ENCODE peak calls at places on chromosomes 2 and 18, in four cellular contexts. S is transverse colon, M is suprapubic skin, O is Peyer's patch. P is an unnamed sample.

GRCh38 chr18:62942578-62942977 is 227.2 kb downstream of the PHLPP1 start:
- DNase-seq in S (no peak), M (no peak), O (no peak), P (no peak)

GRCh38 chr18:3040881-3041280 is 27.9 kb upstream of the LPIN2 start:
- DNase-seq in S (no peak), M (no peak), O (no peak), P (no peak)

GRCh38 chr2:145777297-145777696 is 1257.4 kb upstream of the ZEB2 start:
- DNase-seq in S (no peak), M (no peak), O (no peak), P (no peak)

GRCh38 chr2:31534636-31535035 is 46.1 kb downstream of the SRD5A2 start:
- DNase-seq in S (no peak), M (no peak), O (no peak), P (no peak)

GRCh38 chr2:237596518-237596855 is 6.0 kb upstream of the RAB17 start:
- DNase-seq in S (no peak), M (no peak), O (peak; percentile 47), P (no peak)

GRCh38 chr2:53087282-53087882 is 680.2 kb upstream of the CHAC2 start:
- DNase-seq in S (no peak), M (no peak), O (no peak), P (no peak)

GRCh38 chr2:235616846-235617245 is 123.0 kb downstream of the AGAP1 start:
- DNase-seq in S (no peak), M (no peak), O (no peak), P (no peak)

GRCh38 chr2:112547333-112547732 is 5.1 kb downstream of the POLR1B start:
- DNase-seq in S (no peak), M (no peak), O (no peak), P (no peak)

GRCh38 chr2:124810132-124810531 is 785.0 kb downstream of the CNTNAP5 start:
- DNase-seq in S (peak; percentile 52), M (no peak), O (no peak), P (no peak)

GRCh38 chr2:4604767-4605166 is 901.4 kb downstream of the DCDC2C start:
- DNase-seq in S (no peak), M (no peak), O (no peak), P (no peak)

GRCh38 chr18:159037-159652 is 788 bp downstream of the USP14 start:
- DNase-seq in S (no peak), M (no peak), O (no peak), P (no peak)

GRCh38 chr2:127864877-127865276 is 6.9 kb upstream of the POLR2D start:
- DNase-seq in S (peak; percentile 89), M (no peak), O (peak; percentile 84), P (no peak)

GRCh38 chr18:36519358-36519757 is 221.8 kb downstream of the FHOD3 start:
- DNase-seq in S (no peak), M (no peak), O (no peak), P (no peak)

GRCh38 chr2:71348302-71348701 is 16.7 kb downstream of the ZNF638 start:
- DNase-seq in S (no peak), M (no peak), O (no peak), P (no peak)

GRCh38 chr2:164898475-164898874 is 56.9 kb downstream of the SLC38A11 start:
- DNase-seq in S (no peak), M (no peak), O (no peak), P (no peak)

GRCh38 chr2:140359056-140359771 is 1579.0 kb upstream of the NXPH2 start:
- DNase-seq in S (no peak), M (no peak), O (no peak), P (no peak)

GRCh38 chr2:111054791-111055627 is 65.7 kb upstream of the BCL2L11 start:
- DNase-seq in S (no peak), M (no peak), O (no peak), P (no peak)

GRCh38 chr2:74587664-74588277 is 33.3 kb downstream of the DOK1 start:
- DNase-seq in S (peak; percentile 65), M (no peak), O (no peak), P (peak; percentile 72)

GRCh38 chr18:59662008-59662701 is 35.1 kb downstream of the CCBE1 start:
- DNase-seq in S (no peak), M (no peak), O (no peak), P (no peak)

GRCh38 chr2:202693503-202693902 is 58.7 kb downstream of the FAM117B start:
- DNase-seq in S (no peak), M (no peak), O (no peak), P (no peak)

GRCh38 chr2:20630967-20631366 is 19.9 kb downstream of the HS1BP3 start:
- DNase-seq in S (no peak), M (no peak), O (no peak), P (no peak)

GRCh38 chr2:144426981-144427479 is 92.9 kb downstream of the ZEB2 start:
- DNase-seq in S (no peak), M (no peak), O (no peak), P (no peak)

GRCh38 chr2:11348209-11348749 is 3.8 kb upstream of the ROCK2 start:
- DNase-seq in S (no peak), M (no peak), O (no peak), P (no peak)

GRCh38 chr2:228654707-228655106 is 473.2 kb upstream of the SPHKAP start:
- DNase-seq in S (no peak), M (no peak), O (no peak), P (no peak)

GRCh38 chr2:226427538-226428307 is 371.9 kb downstream of the IRS1 start:
- DNase-seq in S (no peak), M (no peak), O (no peak), P (no peak)

GRCh38 chr2:42171396-42171971 is 2.3 kb downstream of the EML4 start:
- DNase-seq in S (no peak), M (no peak), O (no peak), P (no peak)

GRCh38 chr2:13638181-13638580 is 921.4 kb downstream of the TRIB2 start:
- DNase-seq in S (no peak), M (no peak), O (no peak), P (no peak)

GRCh38 chr2:172846551-172846950 is 110.9 kb downstream of the RAPGEF4 start:
- DNase-seq in S (no peak), M (no peak), O (no peak), P (no peak)

GRCh38 chr2:207245526-207245925 is 79.8 kb upstream of the KLF7 start:
- DNase-seq in S (no peak), M (no peak), O (no peak), P (no peak)

GRCh38 chr18:46019956-46020355 is 52.1 kb downstream of the PSTPIP2 start:
- DNase-seq in S (no peak), M (no peak), O (no peak), P (no peak)

GRCh38 chr2:175600024-175600831 is 401.8 kb downstream of the LNPK start:
- DNase-seq in S (no peak), M (no peak), O (no peak), P (no peak)

GRCh38 chr18:41829648-41830516 is 125.2 kb upstream of the PIK3C3 start:
- DNase-seq in S (no peak), M (no peak), O (no peak), P (no peak)

GRCh38 chr2:120013569-120014223 is 819 bp downstream of the EPB41L5 start:
- DNase-seq in S (peak; percentile 44), M (no peak), O (no peak), P (no peak)

GRCh38 chr2:191250400-191250799 is 5.2 kb downstream of the MYO1B start:
- DNase-seq in S (no peak), M (no peak), O (no peak), P (no peak)

GRCh38 chr2:202574541-202574940 is 60.2 kb upstream of the FAM117B start:
- DNase-seq in S (no peak), M (no peak), O (no peak), P (no peak)

GRCh38 chr2:240095556-240096523 is 40.3 kb downstream of the COPS9 start:
- DNase-seq in S (no peak), M (no peak), O (no peak), P (no peak)
- H3K4me3 ChIP-seq in S (no peak overlapping the region), M (no peak overlapping the region), O (no peak overlapping the region), P (no peak overlapping the region)

DNA sequence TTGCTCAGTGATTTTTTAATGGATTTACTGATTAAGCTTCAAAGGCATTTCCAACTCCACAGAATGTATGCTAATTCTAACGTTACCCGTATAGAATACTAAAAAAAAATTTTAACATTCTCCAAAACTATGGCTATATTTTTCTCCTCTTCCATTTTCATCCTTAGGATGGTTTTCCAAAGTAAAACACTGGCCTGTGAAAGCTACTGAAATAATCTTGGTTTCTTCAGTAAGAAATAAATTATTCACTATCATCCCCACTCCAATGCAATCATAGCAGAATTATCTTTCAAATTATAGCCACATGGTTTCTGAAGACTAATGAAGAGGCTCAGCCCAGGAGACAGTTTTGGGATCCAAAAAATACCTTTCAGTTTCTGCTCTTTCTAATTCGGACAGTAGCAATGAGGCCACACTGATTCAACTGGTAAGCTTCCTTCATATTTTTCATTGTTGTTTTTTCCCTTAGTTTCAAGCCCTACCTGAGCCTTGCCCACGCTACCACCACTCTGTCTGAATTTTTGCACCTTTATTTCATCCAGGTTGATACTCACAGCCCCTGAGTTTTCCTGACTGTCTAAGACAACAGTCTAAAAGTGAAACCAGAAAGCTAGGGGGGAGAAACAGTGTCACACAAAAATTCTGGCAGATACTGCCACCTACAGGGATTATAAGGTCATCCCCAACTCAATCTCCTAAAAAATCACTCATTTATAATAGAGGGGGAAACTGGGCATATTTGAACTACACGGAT is 887.9 kb downstream of the NRXN1 start:
- DNase-seq in S (no peak), M (no peak), O (no peak), P (no peak)
- TF ChIP-seq CTCF in S (peak; percentile 34), M (peak; percentile 26), O (no peak), P (no peak)

DNA sequence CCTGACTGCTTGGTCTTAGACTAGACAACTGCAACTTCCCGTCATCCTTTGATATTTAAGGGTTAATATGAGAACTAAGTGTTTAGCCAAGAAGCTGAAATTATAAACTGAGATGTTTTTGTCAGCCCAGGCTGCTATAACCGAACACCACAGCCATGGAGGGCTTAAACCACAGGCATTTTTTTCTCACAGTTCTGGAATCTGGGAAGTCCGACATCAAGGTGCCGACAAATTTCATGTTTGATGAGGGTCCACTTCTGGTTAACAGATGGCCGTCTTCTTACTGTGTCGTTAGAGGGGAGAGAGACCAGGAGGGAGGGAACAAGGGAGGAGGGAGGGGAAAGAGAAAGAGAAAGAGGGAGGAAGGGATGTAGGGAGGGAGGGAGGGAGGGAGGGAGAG is 6.5 kb upstream of the CNDP2 start:
- DNase-seq in S (no peak), M (no peak), O (no peak), P (no peak)
- H3K4me3 ChIP-seq in S (no peak overlapping the region), M (no peak overlapping the region), O (no peak overlapping the region), P (no peak overlapping the region)

DNA sequence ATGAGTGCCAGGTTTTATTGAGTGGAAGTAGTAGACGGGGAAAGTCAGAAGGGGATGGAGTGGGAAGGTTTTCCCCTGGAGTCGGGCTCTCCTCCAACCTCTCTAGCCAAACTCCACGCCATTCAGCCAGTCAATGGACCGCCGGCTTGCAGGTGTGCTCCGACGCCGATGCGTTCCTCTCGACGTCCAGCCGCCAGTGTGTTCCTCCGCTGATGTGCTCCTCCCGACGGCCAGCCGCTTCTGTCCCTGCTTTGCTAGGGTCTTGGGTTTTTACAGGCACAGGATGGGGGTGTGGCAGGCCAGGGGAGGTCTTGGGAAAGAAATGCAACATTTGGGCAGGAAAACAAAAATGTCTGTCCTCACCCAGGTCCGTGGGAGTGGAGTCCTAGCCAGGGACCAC is 94.3 kb upstream of the TEX51 start:
- DNase-seq in S (no peak), M (no peak), O (no peak), P (no peak)
- TF ChIP-seq CTCF in S (no peak), M (no peak), O (no peak), P (no peak)